ENCODE peak calls at places on chromosome 21, in four cellular contexts. N is NT2/D1, S is IMR-90, I is MM.1S. K is an unnamed sample.

GRCh38 chr21:14864211-14865021 is 200.4 kb downstream of the NRIP1 start:
- DNase-seq in S (peak), N (peak), I (peak), K (no peak)

GRCh38 chr21:29149771-29150425 is 19.5 kb downstream of the MAP3K7CL start:
- DNase-seq in N (no peak), S (peak), I (no peak), K (no peak)

GRCh38 chr21:41640756-41641509 is 125.9 kb downstream of the RIPK4 start:
- DNase-seq in I (no peak), N (no peak), S (peak), K (no peak)

GRCh38 chr21:42059141-42059540 is 12.0 kb upstream of the UMODL1 start:
- DNase-seq in N (no peak), S (no peak), I (no peak), K (no peak)

GRCh38 chr21:41681336-41681801 is 85.5 kb downstream of the RIPK4 start:
- DNase-seq in I (no peak), N (no peak), S (no peak), K (no peak)

GRCh38 chr21:35150562-35151226 is 101.6 kb upstream of the RUNX1 start:
- DNase-seq in S (peak), I (no peak), N (no peak), K (no peak)

GRCh38 chr21:41653944-41654625 is 112.8 kb downstream of the RIPK4 start:
- DNase-seq in N (no peak), S (peak), I (no peak), K (no peak)

GRCh38 chr21:46080171-46081021 is 17.5 kb upstream of the COL6A2 start:
- DNase-seq in I (no peak), N (no peak), S (no peak), K (no peak)

GRCh38 chr21:31972622-31973021 is 99.8 kb downstream of the HUNK start:
- DNase-seq in N (no peak), S (no peak), I (no peak), K (no peak)

GRCh38 chr21:14284439-14284838 is 68.5 kb downstream of the RBM11 start:
- DNase-seq in S (no peak), I (no peak), N (no peak), K (no peak)

GRCh38 chr21:33101300-33102005 is 31.5 kb downstream of the OLIG1 start:
- DNase-seq in N (no peak), S (no peak), I (no peak), K (no peak)

GRCh38 chr21:41802684-41803083 is 35.8 kb upstream of the RIPK4 start:
- DNase-seq in N (no peak), S (no peak), I (no peak), K (no peak)

GRCh38 chr21:41497836-41498235 is 10.1 kb downstream of the TMPRSS2 start:
- DNase-seq in I (no peak), N (no peak), S (no peak), K (no peak)

GRCh38 chr21:35375115-35375514 is 326.0 kb upstream of the RUNX1 start:
- DNase-seq in I (no peak), S (peak), N (no peak), K (no peak)

GRCh38 chr21:46323227-46323709 is 402 bp downstream of the C21orf58 start:
- DNase-seq in S (no peak), I (peak), N (no peak), K (no peak)

GRCh38 chr21:21046063-21046462 is 47.9 kb downstream of the NCAM2 start:
- DNase-seq in S (no peak), N (peak), I (no peak), K (no peak)

GRCh38 chr21:16087523-16087922 is 357.7 kb downstream of the USP25 start:
- DNase-seq in I (no peak), S (no peak), N (no peak), K (no peak)

GRCh38 chr21:31594279-31594678 is 65.2 kb upstream of the SOD1 start:
- DNase-seq in S (no peak), I (no peak), N (no peak), K (no peak)

GRCh38 chr21:42537106-42537742 is 23.6 kb downstream of the SLC37A1 start:
- DNase-seq in S (no peak), N (no peak), I (peak), K (no peak)

GRCh38 chr21:41377715-41378114 is 15.9 kb downstream of the MX2 start:
- DNase-seq in I (no peak), S (no peak), N (no peak), K (no peak)

GRCh38 chr21:32015740-32016139 is 142.9 kb downstream of the HUNK start:
- DNase-seq in S (no peak), I (no peak), N (no peak), K (no peak)

GRCh38 chr21:26826801-26827200 is 18.4 kb downstream of the ADAMTS1 start:
- DNase-seq in I (no peak), N (no peak), S (no peak), K (no peak)

GRCh38 chr21:29318354-29318753 is 19.6 kb downstream of the BACH1 start:
- DNase-seq in I (no peak), S (peak), N (no peak), K (no peak)

GRCh38 chr21:26595971-26596370 is 22.9 kb upstream of the CYYR1 start:
- DNase-seq in S (no peak), I (no peak), N (no peak), K (no peak)

GRCh38 chr21:20523191-20523590 is 475.0 kb upstream of the NCAM2 start:
- DNase-seq in S (no peak), I (no peak), N (no peak), K (no peak)

GRCh38 chr21:41834252-41834925 is 44.8 kb downstream of the PRDM15 start:
- DNase-seq in S (no peak), I (peak), N (no peak), K (no peak)

GRCh38 chr21:33023574-33024277 is 2.0 kb upstream of the OLIG2 start:
- DNase-seq in S (no peak), I (no peak), N (no peak), K (no peak)

GRCh38 chr21:28804089-28804670 is 188.5 kb downstream of the LTN1 start:
- DNase-seq in S (no peak), I (no peak), N (no peak), K (no peak)

GRCh38 chr21:17467392-17467791 is 45.5 kb upstream of the CXADR start:
- DNase-seq in I (no peak), N (no peak), S (no peak), K (no peak)

GRCh38 chr21:32572574-32573420 is 12.5 kb downstream of the TCP10L start:
- DNase-seq in N (no peak), I (no peak), S (no peak), K (no peak)

GRCh38 chr21:45938811-45939520 is 42.6 kb upstream of the COL6A1 start:
- DNase-seq in I (no peak), N (no peak), S (no peak), K (no peak)

GRCh38 chr21:35100351-35100771 is 51.3 kb upstream of the RUNX1 start:
- DNase-seq in I (no peak), N (no peak), S (peak), K (no peak)

GRCh38 chr21:21860888-21861287 is 862.7 kb downstream of the NCAM2 start:
- DNase-seq in I (no peak), S (peak), N (no peak), K (no peak)

GRCh38 chr21:38527737-38528136 is 29.5 kb upstream of the ERG start:
- DNase-seq in S (no peak), N (no peak), I (no peak), K (no peak)
- H3K9ac ChIP-seq in S (no peak), N (no peak), I (no peak), K (no peak)

GRCh38 chr21:37860416-37860815 is 55.8 kb downstream of the KCNJ6 start:
- DNase-seq in I (no peak), N (no peak), S (no peak), K (no peak)

GRCh38 chr21:37861561-37861960 is 54.7 kb downstream of the KCNJ6 start:
- DNase-seq in I (no peak), N (no peak), S (no peak), K (no peak)

GRCh38 chr21:37855568-37856391 is 60.5 kb downstream of the KCNJ6 start:
- DNase-seq in S (peak), I (no peak), N (no peak), K (no peak)
- H3K4me3 ChIP-seq in S (peak), I (no peak), N (no peak), K (no peak)

GRCh38 chr21:37043818-37044217 is 29.1 kb downstream of the PIGP start:
- DNase-seq in S (no peak), I (no peak), N (no peak), K (no peak)

GRCh38 chr21:37047079-37047478 is 25.8 kb downstream of the PIGP start:
- DNase-seq in S (no peak), N (no peak), I (no peak), K (no peak)

GRCh38 chr21:37045139-37045538 is 27.7 kb downstream of the PIGP start:
- DNase-seq in S (no peak), I (peak), N (no peak), K (no peak)

GRCh38 chr21:37044643-37045042 is 28.2 kb downstream of the PIGP start:
- DNase-seq in N (no peak), S (no peak), I (no peak), K (no peak)

GRCh38 chr21:37045556-37045955 is 27.3 kb downstream of the PIGP start:
- DNase-seq in S (no peak), I (no peak), N (no peak), K (no peak)
- H3K9ac ChIP-seq in S (no peak), I (no peak), N (no peak), K (no peak)

DNA sequence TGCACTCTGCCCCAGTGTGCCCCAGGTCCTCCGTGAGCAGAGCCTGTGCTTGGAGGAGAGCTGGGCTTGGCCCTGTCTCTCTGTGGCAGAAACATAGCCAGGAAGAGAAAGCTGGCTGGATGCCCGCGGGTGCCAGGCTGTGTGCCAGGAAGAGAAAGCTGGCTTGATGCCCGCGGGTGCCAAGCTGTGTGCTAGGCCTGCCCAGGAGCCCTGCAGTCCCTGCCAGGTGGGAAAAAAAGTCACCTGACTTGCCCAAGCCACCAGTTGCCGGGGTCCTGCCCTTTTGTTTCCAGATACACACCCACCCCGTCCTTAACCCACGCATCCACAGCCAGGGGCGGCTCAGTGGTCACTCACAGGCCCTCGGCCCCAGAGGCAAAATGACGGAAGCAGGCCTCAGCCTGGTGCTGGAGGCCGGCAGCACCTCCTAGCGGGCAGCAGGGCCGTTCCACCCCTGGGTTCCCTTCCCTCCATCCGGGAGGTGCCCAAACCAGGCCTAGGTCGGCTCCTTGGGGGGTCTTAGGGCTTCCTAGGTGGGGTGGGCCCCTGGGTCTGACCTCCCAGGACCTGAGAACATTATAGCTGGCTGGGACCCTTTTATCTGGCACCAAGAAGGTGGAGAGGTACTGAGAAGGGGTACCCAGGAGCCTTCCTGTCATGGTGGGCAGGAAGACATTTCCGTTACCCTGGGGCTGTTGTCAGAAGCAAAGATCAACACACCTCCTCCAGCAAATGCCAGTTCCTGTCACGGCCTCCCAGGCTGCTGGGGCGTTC is 9.1 kb downstream of the ITGB2 start:
- DNase-seq in N (no peak), I (no peak), S (no peak), K (no peak)
- H3K4me3 ChIP-seq in N (no peak), I (no peak), S (no peak), K (no peak)